ENCODE peak calls at places on chromosomes 16 and 17, in four cellular contexts. G is PC-3, A is neural progenitor cell, C is HCT116. X is an unnamed sample.

GRCh38 chr17:33234930-33235685 is 58.0 kb downstream of the ASIC2 start:
- DNase-seq in G (peak), A (no peak), C (no peak), X (peak)

GRCh38 chr17:32240745-32241144 is 24.9 kb upstream of the RHBDL3 start:
- DNase-seq in G (no peak), A (no peak), C (no peak), X (peak)

GRCh38 chr16:73053379-73054130 is 5.6 kb upstream of the ZFHX3 start:
- DNase-seq in G (peak), A (no peak), C (peak), X (no peak)

GRCh38 chr17:34652001-34652400 is 72.6 kb downstream of the TMEM132E start:
- DNase-seq in G (no peak), A (no peak), C (no peak), X (no peak)

GRCh38 chr17:49851387-49852291 is 3.8 kb upstream of the TAC4 start:
- DNase-seq in G (peak), A (peak), C (no peak), X (peak)

GRCh38 chr17:6786618-6787017 is 10.6 kb downstream of the FBXO39 start:
- DNase-seq in G (peak), A (no peak), C (no peak), X (peak)

GRCh38 chr17:62995377-62995885 is 29.4 kb downstream of the TANC2 start:
- DNase-seq in G (peak), A (peak), C (peak), X (peak)

GRCh38 chr17:60920107-60920506 is 242.5 kb downstream of the BCAS3 start:
- DNase-seq in G (no peak), A (no peak), C (no peak), X (no peak)

GRCh38 chr16:80376941-80377340 is 163.9 kb upstream of the DYNLRB2 start:
- DNase-seq in G (no peak), A (no peak), C (no peak), X (no peak)

GRCh38 chr16:5905935-5906334 is 808.3 kb upstream of the EEF2KMT start:
- DNase-seq in G (no peak), A (no peak), C (no peak), X (no peak)

GRCh38 chr17:49952912-49953497 is 16.0 kb upstream of the DLX4 start:
- DNase-seq in G (peak), A (no peak), C (no peak), X (no peak)

GRCh38 chr16:88856122-88856827 is 472 bp downstream of the GALNS start:
- DNase-seq in G (no peak), A (peak), C (no peak), X (peak)

GRCh38 chr16:50702725-50703124 is 9.3 kb downstream of the NOD2 start:
- DNase-seq in G (no peak), A (no peak), C (no peak), X (no peak)

GRCh38 chr17:51351890-51352289 is 91.5 kb downstream of the UTP18 start:
- DNase-seq in G (no peak), A (no peak), C (no peak), X (peak)

GRCh38 chr16:86455609-86456008 is 54.7 kb upstream of the FOXF1 start:
- DNase-seq in G (no peak), A (no peak), C (no peak), X (no peak)

GRCh38 chr17:47895856-47896671 is at the start of gene SP2:
- DNase-seq in G (peak), A (peak), C (peak), X (peak)
- H2AFZ ChIP-seq in G (peak), A (peak), C (no peak), X (peak)

GRCh38 chr16:75112281-75113045 is 4.1 kb downstream of the LDHD start:
- DNase-seq in G (no peak), A (no peak), C (no peak), X (no peak)

GRCh38 chr16:75108792-75109731 is 7.5 kb downstream of the LDHD start:
- DNase-seq in G (peak), A (no peak), C (peak), X (peak)

GRCh38 chr16:75111514-75112280 is 4.9 kb downstream of the LDHD start:
- DNase-seq in G (no peak), A (no peak), C (no peak), X (no peak)

GRCh38 chr16:75109732-75110243 is 6.8 kb downstream of the LDHD start:
- DNase-seq in G (peak), A (no peak), C (no peak), X (no peak)

GRCh38 chr16:75110637-75111513 is 5.7 kb downstream of the LDHD start:
- DNase-seq in G (peak), A (peak), C (peak), X (peak)
- H2AFZ ChIP-seq in G (no peak), A (no peak), C (no peak), X (peak)

GRCh38 chr17:2222901-2223616 is 80.5 kb downstream of the SMG6 start:
- DNase-seq in G (no peak), A (peak), C (no peak), X (peak)

GRCh38 chr17:2218426-2218825 is 85.2 kb downstream of the SMG6 start:
- DNase-seq in G (peak), A (no peak), C (no peak), X (no peak)

GRCh38 chr17:2223617-2223927 is 80.0 kb downstream of the SMG6 start:
- DNase-seq in G (no peak), A (no peak), C (no peak), X (no peak)

GRCh38 chr17:2227025-2227699 is 76.4 kb downstream of the SMG6 start:
- DNase-seq in G (no peak), A (no peak), C (no peak), X (peak)

GRCh38 chr17:2222301-2222700 is 81.3 kb downstream of the SMG6 start:
- DNase-seq in G (no peak), A (no peak), C (no peak), X (peak)
- H2AFZ ChIP-seq in G (no peak), A (no peak), C (no peak), X (no peak)

GRCh38 chr17:29959658-29960337 is 18.4 kb downstream of the EFCAB5 start:
- DNase-seq in G (no peak), A (no peak), C (no peak), X (peak)

GRCh38 chr17:29962656-29963055 is 21.2 kb downstream of the EFCAB5 start:
- DNase-seq in G (no peak), A (no peak), C (no peak), X (peak)

GRCh38 chr17:29956225-29956624 is 14.8 kb downstream of the EFCAB5 start:
- DNase-seq in G (no peak), A (no peak), C (no peak), X (no peak)

GRCh38 chr17:29954405-29954804 is 13.0 kb downstream of the EFCAB5 start:
- DNase-seq in G (no peak), A (no peak), C (no peak), X (no peak)

GRCh38 chr17:29958947-29959657 is 17.7 kb downstream of the EFCAB5 start:
- DNase-seq in G (peak), A (no peak), C (no peak), X (peak)
- H2AFZ ChIP-seq in G (peak), A (peak), C (no peak), X (peak)

DNA sequence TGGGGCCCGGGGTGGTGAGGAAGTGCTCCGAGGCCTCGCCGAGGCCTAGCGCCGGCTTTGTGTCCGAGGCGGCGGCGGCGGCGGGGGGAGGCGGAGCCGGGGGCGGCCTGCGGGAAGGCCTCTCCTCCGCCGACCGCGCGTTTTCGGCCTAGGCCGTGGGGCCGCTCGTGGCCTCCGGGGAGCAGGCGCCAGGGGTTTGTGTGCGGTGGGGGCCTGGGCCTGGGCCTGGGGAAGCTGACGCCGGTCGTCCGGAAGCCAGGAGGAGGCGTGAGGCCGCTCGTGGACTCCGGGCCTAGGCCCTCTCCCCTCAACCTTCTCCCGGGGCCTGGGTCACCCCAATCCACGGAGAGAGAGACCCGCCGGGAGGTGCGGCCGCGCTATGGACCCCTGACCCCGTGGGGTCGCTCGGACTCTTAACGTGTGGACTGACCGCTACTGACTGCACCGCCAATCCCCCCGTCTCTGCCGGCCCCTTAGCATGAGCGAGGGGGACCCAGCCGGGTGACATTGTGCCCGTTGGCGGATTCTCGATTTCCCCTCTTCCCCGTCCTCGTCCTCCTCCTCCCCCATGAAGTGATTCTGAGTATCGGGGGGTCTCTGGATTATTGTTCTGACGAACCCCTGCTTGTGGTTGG is 601 bp downstream of the RBBP6 start:
- DNase-seq in G (no peak), A (peak), C (no peak), X (peak)
- H2AFZ ChIP-seq in G (peak), A (no peak), C (no peak), X (peak)

GRCh38 chr17:17737938-17738894 is 57.0 kb downstream of the RAI1 start:
- DNase-seq in G (no peak), A (peak), C (no peak), X (no peak)
- H2AFZ ChIP-seq in G (no peak), A (no peak), C (no peak), X (no peak)